ENCODE peak calls at places on chromosomes 3 and 15, in nine cellular contexts. J is stimulated activated naive CD4-positive, alpha-beta T cell; R is endothelial cell; K is NCI-H524; X is T-cell; U is hepatocyte; Y is activated CD4-positive, alpha-beta T cell treated with anti-CD3 and anti-CD28 coated beads, Interleukin-2, amount 10 ng/mL, durations not matched to agents 7 days and 5 days; T is T1000; C is MV-4-11. P is an unnamed sample.

GRCh38 chr15:80773122-80773551 is 6.0 kb upstream of the CEMIP start:
- DNase-seq in J (no peak), R (no peak), K (no peak), X (no peak), U (no peak), Y (no peak), T (no peak), C (no peak), P (no peak)

GRCh38 chr15:67240235-67241131 is 14.0 kb downstream of the AAGAB start:
- DNase-seq in J (no peak), R (no peak), K (peak; percentile 2), X (no peak), U (peak; percentile 30), Y (peak; percentile 38), T (no peak), C (peak; percentile 51), P (no peak)

GRCh38 chr3:187368765-187369450 is 723 bp downstream of the RTP4 start:
- DNase-seq in J (no peak), R (no peak), K (no peak), X (no peak), U (no peak), Y (no peak), T (no peak), C (peak; percentile 61), P (no peak)

GRCh38 chr3:12810013-12810780 is 13.7 kb downstream of the CAND2 start:
- DNase-seq in J (peak; percentile 93), R (peak; percentile 94), K (peak; percentile 85), X (peak; percentile 78), U (peak; percentile 98), Y (peak; percentile 94), T (peak; percentile 95), C (peak; percentile 82), P (peak; percentile 92)

GRCh38 chr3:136929984-136930671 is 27.7 kb upstream of the IL20RB start:
- DNase-seq in J (no peak), R (no peak), K (no peak), X (no peak), U (peak; percentile 35), Y (no peak), T (no peak), C (no peak), P (no peak)

GRCh38 chr3:100002599-100003350 is 111.5 kb downstream of the FILIP1L start:
- DNase-seq in J (no peak), R (no peak), K (no peak), X (no peak), U (peak; percentile 89), Y (no peak), T (peak; percentile 34), C (no peak), P (peak; percentile 47)

GRCh38 chr15:77642793-77643430 is 10.2 kb upstream of the LINGO1 start:
- DNase-seq in J (no peak), R (no peak), K (no peak), X (no peak), U (no peak), Y (no peak), T (no peak), C (no peak), P (no peak)

GRCh38 chr15:46502668-46503067 is 867.8 kb downstream of the SQOR start:
- DNase-seq in J (no peak), R (no peak), K (no peak), X (no peak), U (no peak), Y (no peak), T (no peak), C (no peak), P (no peak)

GRCh38 chr15:76140069-76140454 is 80.3 kb downstream of the TMEM266 start:
- DNase-seq in J (no peak), R (peak; percentile 54), K (no peak), X (no peak), U (no peak), Y (no peak), T (no peak), C (no peak), P (no peak)

GRCh38 chr15:101172421-101173097 is 79.3 kb downstream of the CHSY1 start:
- DNase-seq in J (no peak), R (no peak), K (peak; percentile 56), X (no peak), U (no peak), Y (no peak), T (no peak), C (no peak), P (no peak)

GRCh38 chr3:194277547-194278091 is 73.5 kb downstream of the CPN2 start:
- DNase-seq in J (no peak), R (no peak), K (no peak), X (no peak), U (peak; percentile 42), Y (no peak), T (no peak), C (no peak), P (peak; percentile 72)

GRCh38 chr3:39267631-39268553 is 11.9 kb downstream of the CX3CR1 start:
- DNase-seq in J (no peak), R (no peak), K (no peak), X (peak; percentile 34), U (no peak), Y (peak; percentile 82), T (no peak), C (peak; percentile 55), P (no peak)

GRCh38 chr3:38327335-38328009 is 19.1 kb upstream of the XYLB start:
- DNase-seq in J (no peak), R (no peak), K (no peak), X (no peak), U (no peak), Y (no peak), T (peak; percentile 71), C (peak; percentile 46), P (no peak)

GRCh38 chr3:71875461-71875947 is 90.6 kb upstream of the PROK2 start:
- DNase-seq in J (peak; percentile 61), R (peak; percentile 88), K (peak; percentile 56), X (peak; percentile 56), U (peak; percentile 89), Y (peak; percentile 82), T (peak; percentile 55), C (peak; percentile 30), P (peak; percentile 57)

GRCh38 chr3:55488398-55489055 is 1.4 kb upstream of the WNT5A start:
- DNase-seq in J (no peak), R (peak; percentile 40), K (no peak), X (no peak), U (peak; percentile 91), Y (peak; percentile 31), T (peak; percentile 61), C (no peak), P (peak; percentile 74)

GRCh38 chr3:82137050-82137449 is 375.6 kb upstream of the GBE1 start:
- DNase-seq in J (no peak), R (no peak), K (no peak), X (no peak), U (no peak), Y (no peak), T (no peak), C (no peak), P (no peak)

GRCh38 chr15:35439291-35439690 is 106.7 kb downstream of the DPH6 start:
- DNase-seq in J (no peak), R (no peak), K (no peak), X (no peak), U (no peak), Y (no peak), T (no peak), C (no peak), P (no peak)

GRCh38 chr3:111976254-111976653 is 2.6 kb upstream of the ABHD10 start:
- DNase-seq in J (no peak), R (no peak), K (no peak), X (no peak), U (no peak), Y (no peak), T (no peak), C (no peak), P (no peak)

GRCh38 chr15:42138411-42138810 is 18.0 kb downstream of the PLA2G4F start:
- DNase-seq in J (no peak), R (no peak), K (no peak), X (no peak), U (no peak), Y (no peak), T (no peak), C (no peak), P (no peak)

GRCh38 chr3:15527031-15527459 is 5.5 kb upstream of the COLQ start:
- DNase-seq in J (no peak), R (peak; percentile 38), K (no peak), X (no peak), U (peak; percentile 35), Y (no peak), T (no peak), C (no peak), P (no peak)

GRCh38 chr3:133840055-133840737 is 34.6 kb downstream of the SRPRB start:
- DNase-seq in J (no peak), R (no peak), K (no peak), X (no peak), U (no peak), Y (no peak), T (no peak), C (no peak), P (no peak)

GRCh38 chr15:58889363-58889762 is 44.1 kb downstream of the SLTM start:
- DNase-seq in J (no peak), R (no peak), K (no peak), X (no peak), U (no peak), Y (no peak), T (no peak), C (no peak), P (no peak)

GRCh38 chr15:100910119-100910518 is 9.0 kb upstream of the LRRK1 start:
- DNase-seq in J (no peak), R (no peak), K (no peak), X (no peak), U (no peak), Y (no peak), T (no peak), C (no peak), P (no peak)

GRCh38 chr15:68674975-68675374 is 96.2 kb downstream of the CORO2B start:
- DNase-seq in J (no peak), R (peak; percentile 26), K (no peak), X (no peak), U (no peak), Y (no peak), T (no peak), C (peak; percentile 90), P (no peak)

GRCh38 chr3:195715583-195716266 is 5.1 kb upstream of the MUC20 start:
- DNase-seq in J (no peak), R (no peak), K (no peak), X (no peak), U (peak; percentile 66), Y (no peak), T (no peak), C (no peak), P (no peak)

GRCh38 chr3:48042071-48042760 is 26.0 kb upstream of the MAP4 start:
- DNase-seq in J (no peak), R (no peak), K (no peak), X (no peak), U (no peak), Y (no peak), T (no peak), C (no peak), P (no peak)

GRCh38 chr15:42138968-42139386 is 17.5 kb downstream of the PLA2G4F start:
- DNase-seq in J (no peak), R (no peak), K (no peak), X (no peak), U (peak; percentile 32), Y (no peak), T (no peak), C (no peak), P (no peak)

GRCh38 chr3:164459526-164460151 is 618.7 kb downstream of the SI start:
- DNase-seq in J (no peak), R (no peak), K (no peak), X (no peak), U (peak; percentile 24), Y (no peak), T (no peak), C (no peak), P (no peak)

GRCh38 chr15:60407406-60407805 is 9.6 kb upstream of the ANXA2 start:
- DNase-seq in J (no peak), R (no peak), K (no peak), X (no peak), U (no peak), Y (no peak), T (peak; percentile 26), C (no peak), P (peak; percentile 52)

GRCh38 chr3:139534444-139534812 is 5.1 kb downstream of the RBP1 start:
- DNase-seq in J (no peak), R (no peak), K (peak; percentile 94), X (no peak), U (no peak), Y (no peak), T (peak; percentile 66), C (no peak), P (peak; percentile 36)

GRCh38 chr3:196219194-196219969 is 3.0 kb downstream of the SLC51A start:
- DNase-seq in J (peak; percentile 54), R (no peak), K (peak; percentile 45), X (peak; percentile 35), U (peak; percentile 77), Y (peak; percentile 77), T (peak; percentile 9), C (peak; percentile 91), P (peak; percentile 94)